ENCODE peak calls at places on chromosomes 3 and 15, in seven cellular contexts. A, J, V, Y, X, Q and I are unnamed samples.

GRCh38 chr3:171936231-171936841 is 93.2 kb downstream of the TMEM212 start:
- DNase-seq in A (no peak), J (no peak), V (no peak), Y (no peak), X (peak; percentile 37), Q (no peak), I (no peak)

GRCh38 chr15:66851226-66852063 is 149.4 kb downstream of the SMAD6 start:
- DNase-seq in A (peak; percentile 88), J (peak; percentile 89), V (peak; percentile 77), Y (peak; percentile 90), X (peak; percentile 90), Q (peak; percentile 78), I (peak; percentile 61)

GRCh38 chr3:194486540-194487288 is at the start of gene ATP13A3:
- DNase-seq in A (peak; percentile 87), J (peak; percentile 93), V (peak; percentile 77), Y (peak; percentile 79), X (peak; percentile 90), Q (peak; percentile 87), I (peak; percentile 84)

GRCh38 chr3:169362261-169362660 is 301.3 kb downstream of the MECOM start:
- DNase-seq in A (no peak), J (peak; percentile 66), V (no peak), Y (no peak), X (no peak), Q (peak; percentile 33), I (no peak)

GRCh38 chr3:106963446-106963845 is 413.8 kb upstream of the CCDC54 start:
- DNase-seq in A (no peak), J (no peak), V (no peak), Y (no peak), X (no peak), Q (peak; percentile 55), I (no peak)

GRCh38 chr3:161600185-161600584 is 103.6 kb downstream of the OTOL1 start:
- DNase-seq in A (no peak), J (no peak), V (no peak), Y (no peak), X (no peak), Q (no peak), I (no peak)

GRCh38 chr3:86989611-86990010 is 1.3 kb downstream of the VGLL3 start:
- DNase-seq in A (no peak), J (no peak), V (no peak), Y (no peak), X (no peak), Q (no peak), I (no peak)

GRCh38 chr15:85312925-85313324 is 67.5 kb upstream of the AKAP13 start:
- DNase-seq in A (no peak), J (no peak), V (no peak), Y (no peak), X (no peak), Q (no peak), I (no peak)

GRCh38 chr15:63905131-63905530 is 71.4 kb upstream of the HERC1 start:
- DNase-seq in A (no peak), J (no peak), V (no peak), Y (no peak), X (no peak), Q (no peak), I (no peak)

GRCh38 chr15:40336129-40337122 is 4.3 kb downstream of the CCDC9B start:
- DNase-seq in A (no peak), J (no peak), V (no peak), Y (peak; percentile 81), X (no peak), Q (no peak), I (no peak)

GRCh38 chr3:109685084-109686079 is 348.0 kb upstream of the DPPA4 start:
- DNase-seq in A (peak; percentile 37), J (peak; percentile 81), V (peak; percentile 14), Y (no peak), X (peak; percentile 86), Q (no peak), I (peak; percentile 20)

GRCh38 chr3:77690284-77690869 is 650.5 kb downstream of the ROBO2 start:
- DNase-seq in A (no peak), J (no peak), V (no peak), Y (no peak), X (no peak), Q (no peak), I (no peak)

GRCh38 chr3:144843099-144843498 is 871.5 kb downstream of the DIPK2A start:
- DNase-seq in A (no peak), J (no peak), V (no peak), Y (no peak), X (no peak), Q (no peak), I (no peak)

GRCh38 chr3:46931631-46932441 is 44.7 kb downstream of the CCDC12 start:
- DNase-seq in A (no peak), J (peak; percentile 59), V (no peak), Y (no peak), X (peak; percentile 78), Q (peak; percentile 62), I (peak; percentile 44)

GRCh38 chr15:58070801-58071418 is 5.4 kb upstream of the ALDH1A2 start:
- DNase-seq in A (peak; percentile 69), J (peak; percentile 61), V (peak; percentile 27), Y (peak; percentile 75), X (peak; percentile 47), Q (peak; percentile 73), I (peak; percentile 13)

GRCh38 chr3:119176778-119177177 is 3.4 kb downstream of the UPK1B start:
- DNase-seq in A (no peak), J (no peak), V (no peak), Y (no peak), X (no peak), Q (no peak), I (no peak)

GRCh38 chr3:43503067-43503728 is 118.6 kb downstream of the ANO10 start:
- DNase-seq in A (no peak), J (no peak), V (no peak), Y (no peak), X (no peak), Q (peak; percentile 67), I (no peak)
- TF ChIP-seq POLR2A in A (no peak), J (no peak), V (no peak), Y (no peak), X (no peak), Q (no peak), I (no peak)

DNA sequence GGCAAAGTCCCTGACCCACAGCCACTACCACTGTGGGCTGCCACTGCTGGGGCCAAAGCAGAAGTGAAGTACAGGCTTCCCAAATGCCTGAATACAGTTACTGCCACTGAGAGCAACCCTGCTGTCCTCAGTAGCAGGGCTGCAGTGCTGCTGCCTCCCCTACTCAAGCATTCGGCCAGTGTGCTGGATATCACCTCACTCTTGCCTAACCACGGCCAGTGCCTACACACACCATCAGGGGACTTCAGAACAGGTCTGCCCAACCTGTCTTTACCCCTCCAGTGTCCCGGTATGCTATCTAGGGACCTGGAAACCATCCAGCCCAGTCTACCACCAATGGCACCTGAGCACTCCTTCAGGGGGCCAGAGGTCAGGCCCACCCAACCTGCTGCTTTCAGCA is 261.5 kb upstream of the COL8A1 start:
- DNase-seq in A (no peak), J (no peak), V (no peak), Y (no peak), X (no peak), Q (no peak), I (no peak)
- H3K4me3 ChIP-seq in A (no peak overlapping the region), J (no peak overlapping the region), V (no peak overlapping the region), Y (no peak overlapping the region), X (no peak overlapping the region), Q (no peak overlapping the region), I (no peak overlapping the region)

GRCh38 chr3:16103472-16103871 is 71.0 kb upstream of the GALNT15 start:
- DNase-seq in A (no peak), J (no peak), V (no peak), Y (no peak), X (no peak), Q (no peak), I (peak; percentile 49)

GRCh38 chr3:16102905-16103364 is 71.5 kb upstream of the GALNT15 start:
- DNase-seq in A (no peak), J (no peak), V (no peak), Y (no peak), X (no peak), Q (no peak), I (no peak)

GRCh38 chr3:16102187-16102561 is 72.3 kb upstream of the GALNT15 start:
- DNase-seq in A (no peak), J (no peak), V (no peak), Y (no peak), X (no peak), Q (no peak), I (no peak)

GRCh38 chr3:16104161-16104560 is 70.3 kb upstream of the GALNT15 start:
- DNase-seq in A (no peak), J (no peak), V (no peak), Y (no peak), X (no peak), Q (no peak), I (no peak)

DNA sequence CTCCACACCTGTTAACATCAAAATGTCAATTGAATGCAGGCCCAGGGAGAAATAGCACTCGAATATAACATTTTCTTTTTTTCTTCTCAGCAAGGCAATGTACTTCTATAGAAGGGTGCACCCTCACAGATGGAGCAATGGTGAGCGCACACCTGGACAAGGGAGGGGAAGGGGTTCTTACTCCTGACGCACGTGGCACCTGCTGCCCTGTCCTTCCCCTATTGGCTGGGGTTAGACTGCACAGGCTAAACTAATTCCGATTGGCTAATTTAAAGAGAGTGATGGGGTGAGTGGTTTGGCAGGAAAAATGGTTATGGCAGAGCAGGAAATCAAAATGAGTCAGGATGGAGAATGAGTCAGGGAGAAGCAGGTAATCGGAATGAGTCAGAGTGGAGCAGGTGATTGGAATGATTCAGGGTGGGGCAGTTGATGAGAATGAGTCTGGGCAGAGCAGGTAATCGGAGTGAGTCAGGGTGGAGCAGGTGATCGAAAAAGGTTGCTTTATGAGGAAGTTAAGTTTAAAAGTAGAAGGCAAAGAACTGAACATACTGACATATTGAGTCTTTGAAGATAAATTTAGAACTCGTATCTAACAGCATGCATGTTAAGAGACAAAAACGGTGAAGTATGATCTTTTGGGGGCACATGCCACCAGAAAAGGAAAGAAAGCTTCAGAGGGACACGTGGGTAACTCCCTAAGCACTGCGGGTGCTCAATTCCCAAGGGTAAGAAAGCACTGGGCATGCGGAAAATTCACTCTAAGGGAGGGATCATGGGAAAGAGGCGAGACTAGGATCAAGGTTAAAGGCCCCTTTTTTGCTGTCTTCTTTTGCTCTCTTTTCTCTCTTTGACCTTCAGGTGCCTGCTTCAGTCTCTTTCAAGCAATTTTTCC is 72.9 kb upstream of the GALNT15 start:
- DNase-seq in A (no peak), J (no peak), V (peak; percentile 32), Y (no peak), X (no peak), Q (peak; percentile 20), I (no peak)
- TF ChIP-seq POLR2A in A (no peak), J (no peak), V (no peak), Y (no peak), X (no peak), Q (no peak), I (no peak)

DNA sequence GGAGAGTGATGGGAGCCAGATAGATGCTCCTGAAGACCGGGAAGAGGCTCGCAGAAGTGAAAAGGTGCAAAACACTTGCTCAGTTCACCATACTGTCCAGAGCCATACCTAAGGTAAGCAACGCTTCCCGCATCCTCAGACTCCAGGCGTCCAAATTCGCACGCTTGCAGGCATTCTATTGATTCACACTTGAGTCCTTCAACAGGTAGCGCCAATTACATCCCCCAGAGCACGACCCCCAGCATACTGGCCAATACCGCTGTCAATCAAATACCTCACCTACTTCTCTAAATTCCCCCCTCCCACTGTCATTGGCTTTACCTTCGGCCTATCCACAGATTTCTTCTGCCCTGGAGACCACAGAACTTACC is 361 bp upstream of the STXBP5L start:
- DNase-seq in A (no peak), J (no peak), V (no peak), Y (no peak), X (no peak), Q (no peak), I (no peak)
- H3K4me3 ChIP-seq in A (peak overlapping the region; percentile 43), J (peak overlapping the region; percentile 50), V (no peak overlapping the region), Y (peak overlapping the region; percentile 97), X (no peak overlapping the region), Q (no peak overlapping the region), I (peak overlapping the region; percentile 25)

GRCh38 chr15:74695597-74696397 is at the start of gene EDC3:
- DNase-seq in A (peak; percentile 81), J (peak; percentile 89), V (peak; percentile 81), Y (peak; percentile 95), X (peak; percentile 92), Q (peak; percentile 84), I (peak; percentile 70)
- TF ChIP-seq POLR2A in A (no peak), J (no peak), V (no peak), Y (no peak), X (peak; percentile 45), Q (peak; percentile 61), I (peak; percentile 14)